ENCODE peak calls at places on chromosome 1, in four cellular contexts. D, K, U and Y are unnamed samples.

GRCh38 chr1:115283681-115284146 is 54.3 kb downstream of the NGF start:
- DNase-seq in D (no peak), K (no peak), U (no peak), Y (no peak)

GRCh38 chr1:50419907-50420248 is 3.4 kb downstream of the DMRTA2 start:
- DNase-seq in D (no peak), K (no peak), U (no peak), Y (peak)

GRCh38 chr1:96979287-96979686 is 257.7 kb downstream of the PTBP2 start:
- DNase-seq in D (no peak), K (no peak), U (no peak), Y (no peak)

GRCh38 chr1:27637052-27637451 is 2.1 kb upstream of the FGR start:
- DNase-seq in D (no peak), K (no peak), U (no peak), Y (no peak)

GRCh38 chr1:235917267-235917811 is 50.6 kb upstream of the LYST start:
- DNase-seq in D (no peak), K (no peak), U (peak), Y (no peak)

GRCh38 chr1:199057284-199057683 is 418.4 kb downstream of the PTPRC start:
- DNase-seq in D (no peak), K (no peak), U (no peak), Y (no peak)

GRCh38 chr1:34479731-34480130 is 275.1 kb upstream of the GJB5 start:
- DNase-seq in D (no peak), K (no peak), U (no peak), Y (no peak)

GRCh38 chr1:51192213-51192843 is 43.7 kb upstream of the RNF11 start:
- DNase-seq in D (peak), K (peak), U (peak), Y (peak)

GRCh38 chr1:223707270-223708000 is 4.9 kb upstream of the CAPN2 start:
- DNase-seq in D (no peak), K (peak), U (peak), Y (peak)

GRCh38 chr1:94296018-94296417 is 58.6 kb upstream of the ARHGAP29 start:
- DNase-seq in D (no peak), K (no peak), U (no peak), Y (no peak)

GRCh38 chr1:223756002-223756775 is 43.9 kb downstream of the CAPN2 start:
- DNase-seq in D (no peak), K (no peak), U (no peak), Y (no peak)

GRCh38 chr1:151547119-151547899 is 7.2 kb downstream of the TUFT1 start:
- DNase-seq in D (peak), K (peak), U (peak), Y (no peak)

GRCh38 chr1:40032240-40032891 is 8.2 kb upstream of the CAP1 start:
- DNase-seq in D (no peak), K (peak), U (peak), Y (peak)

GRCh38 chr1:219298581-219299148 is 125.0 kb downstream of the LYPLAL1 start:
- DNase-seq in D (no peak), K (no peak), U (no peak), Y (no peak)

GRCh38 chr1:222931018-222931417 is 116.2 kb downstream of the DISP1 start:
- DNase-seq in D (no peak), K (no peak), U (no peak), Y (no peak)

GRCh38 chr1:36731226-36732037 is 248.7 kb upstream of the CSF3R start:
- DNase-seq in D (no peak), K (no peak), U (no peak), Y (peak)

GRCh38 chr1:51535006-51535592 is 16.0 kb upstream of the EPS15 start:
- DNase-seq in D (peak), K (peak), U (peak), Y (peak)

GRCh38 chr1:197814306-197814705 is 39.0 kb upstream of the DENND1B start:
- DNase-seq in D (no peak), K (no peak), U (no peak), Y (no peak)

GRCh38 chr1:10973552-10973951 is 38.9 kb upstream of the TARDBP start:
- DNase-seq in D (peak), K (no peak), U (no peak), Y (no peak)

GRCh38 chr1:30966690-30967369 is 58.3 kb upstream of the SDC3 start:
- DNase-seq in D (no peak), K (peak), U (no peak), Y (peak)

GRCh38 chr1:12615916-12616708 is 1.9 kb downstream of the DHRS3 start:
- DNase-seq in D (peak), K (peak), U (no peak), Y (peak)

GRCh38 chr1:64986903-64987871 is 20.8 kb upstream of the JAK1 start:
- DNase-seq in D (no peak), K (peak), U (no peak), Y (no peak)

GRCh38 chr1:11898086-11898785 is 28.0 kb downstream of the KIAA2013 start:
- DNase-seq in D (no peak), K (no peak), U (no peak), Y (no peak)

GRCh38 chr1:224761245-224761644 is 145.1 kb downstream of the CNIH3 start:
- DNase-seq in D (no peak), K (no peak), U (no peak), Y (no peak)

GRCh38 chr1:161792740-161793139 is 26.6 kb downstream of the ATF6 start:
- DNase-seq in D (no peak), K (peak), U (peak), Y (peak)

GRCh38 chr1:81466970-81467369 is 333.8 kb upstream of the ADGRL2 start:
- DNase-seq in D (no peak), K (no peak), U (no peak), Y (no peak)

GRCh38 chr1:181647314-181648035 is 164.2 kb downstream of the CACNA1E start:
- DNase-seq in D (no peak), K (no peak), U (no peak), Y (no peak)

GRCh38 chr1:17170571-17170970 is 34.4 kb upstream of the PADI1 start:
- DNase-seq in D (no peak), K (no peak), U (no peak), Y (no peak)

GRCh38 chr1:117481410-117481809 is 114.2 kb downstream of the MAN1A2 start:
- DNase-seq in D (no peak), K (no peak), U (no peak), Y (no peak)

GRCh38 chr1:27521336-27522147 is 31.6 kb upstream of the WASF2 start:
- DNase-seq in D (no peak), K (no peak), U (no peak), Y (no peak)

GRCh38 chr1:58824753-58825389 is 41.0 kb upstream of the JUN start:
- DNase-seq in D (no peak), K (no peak), U (no peak), Y (no peak)

GRCh38 chr1:224736619-224737352 is 120.7 kb downstream of the CNIH3 start:
- DNase-seq in D (no peak), K (peak), U (no peak), Y (peak)

GRCh38 chr1:230858918-230859819 is 9.2 kb downstream of the C1orf198 start:
- DNase-seq in D (no peak), K (no peak), U (no peak), Y (no peak)

GRCh38 chr1:230861489-230861888 is 6.8 kb downstream of the C1orf198 start:
- DNase-seq in D (no peak), K (no peak), U (no peak), Y (peak)

GRCh38 chr1:230861970-230862595 is 6.2 kb downstream of the C1orf198 start:
- DNase-seq in D (no peak), K (no peak), U (no peak), Y (no peak)

GRCh38 chr1:230858236-230858820 is 10.0 kb downstream of the C1orf198 start:
- DNase-seq in D (no peak), K (no peak), U (no peak), Y (no peak)

DNA sequence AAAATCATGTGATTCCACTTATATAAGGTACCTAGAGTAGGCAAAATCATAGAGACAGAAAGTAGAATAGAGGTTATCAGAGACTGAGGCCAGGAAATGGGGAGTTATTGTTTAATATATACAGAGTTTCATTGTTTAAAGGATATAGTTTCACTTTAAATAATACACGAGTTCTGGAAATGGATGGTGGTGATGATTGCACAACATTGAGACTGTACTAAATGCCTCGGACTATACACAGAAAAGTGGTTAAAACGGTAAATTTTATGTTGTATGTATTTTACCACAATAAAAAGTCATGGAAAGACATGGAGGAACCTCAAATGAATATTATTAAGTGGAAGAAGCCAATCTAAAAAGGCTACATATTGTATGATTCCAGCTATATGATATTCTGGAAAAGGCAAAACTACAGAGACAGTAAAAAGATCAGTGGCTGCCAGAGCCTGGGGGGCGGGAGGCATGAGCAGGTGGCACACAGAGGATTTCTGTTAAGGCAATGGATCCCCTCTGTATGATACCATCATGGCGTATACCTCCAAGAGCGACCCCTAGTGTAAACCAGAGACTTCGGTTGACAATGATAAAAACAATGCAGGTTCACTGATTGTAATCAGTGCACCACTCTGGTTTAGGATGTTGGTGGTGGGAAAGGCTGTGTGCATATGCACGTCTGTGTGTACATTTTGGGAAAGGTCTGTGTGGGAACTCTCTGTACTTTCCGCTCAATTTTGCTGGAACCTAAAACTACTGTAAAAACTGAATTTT is 7.5 kb downstream of the C1orf198 start:
- DNase-seq in D (no peak), K (no peak), U (no peak), Y (peak)
- TF ChIP-seq FOSL1 in D (no peak), K (no peak), U (no peak), Y (no peak)

DNA sequence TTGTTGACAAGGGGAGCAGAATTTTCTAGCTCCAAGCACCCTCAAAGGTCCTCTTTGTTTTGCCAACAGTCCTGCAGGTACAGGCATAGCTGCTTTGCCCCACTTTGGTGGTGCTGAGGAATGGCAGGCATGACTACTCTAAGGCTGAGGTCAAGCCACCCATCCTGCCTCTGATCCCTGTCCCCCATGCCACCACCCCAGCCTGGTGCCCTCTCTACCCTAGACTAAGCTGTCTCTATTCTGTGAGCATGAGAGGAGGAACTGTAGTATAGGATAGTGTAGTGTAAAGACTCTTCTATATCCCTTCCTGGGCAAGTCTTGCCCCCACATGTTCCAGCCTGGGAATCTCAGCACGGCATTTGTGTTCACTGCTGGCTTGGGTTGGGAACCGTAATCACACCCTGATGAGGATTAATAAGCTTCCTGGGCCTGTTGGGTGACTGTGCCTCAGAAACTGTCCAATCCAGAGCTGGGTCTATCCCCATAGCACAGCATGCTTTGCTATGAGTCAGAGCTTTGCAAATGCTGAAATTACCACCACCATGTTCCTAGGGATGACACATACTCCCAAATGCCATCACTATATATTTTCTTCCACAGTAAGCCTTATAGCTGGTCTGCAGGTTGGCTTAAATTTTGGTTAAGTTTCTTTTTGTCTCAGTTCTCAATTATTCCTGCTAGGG is 105.7 kb upstream of the PPP2R5A start:
- DNase-seq in D (no peak), K (no peak), U (peak), Y (peak)
- TF ChIP-seq FOSL1 in D (no peak), K (no peak), U (peak), Y (peak)

DNA sequence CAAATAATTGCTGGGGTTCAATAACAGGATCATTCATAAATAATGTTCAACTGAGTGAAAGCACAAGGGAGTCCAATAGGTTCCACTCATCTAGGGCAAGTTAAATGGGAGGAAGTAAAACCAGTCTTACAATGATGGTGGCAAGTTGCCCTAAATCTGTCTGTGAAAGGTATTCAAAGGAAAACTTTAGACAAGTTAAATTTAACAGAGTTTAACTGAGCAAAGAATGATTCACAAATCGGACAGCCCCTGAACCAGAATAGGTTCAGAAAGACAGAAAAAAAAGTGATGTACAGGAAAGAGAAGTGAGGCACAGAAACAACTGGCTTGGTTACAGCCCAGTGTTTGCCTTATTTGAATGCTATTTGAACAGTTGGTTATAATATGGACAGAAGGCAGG is 183.5 kb upstream of the ADGRL4 start:
- DNase-seq in D (no peak), K (no peak), U (no peak), Y (no peak)
- TF ChIP-seq FOSL1 in D (no peak), K (no peak), U (no peak), Y (no peak)

GRCh38 chr1:88609051-88609450 is 75.0 kb upstream of the PKN2 start:
- DNase-seq in D (no peak), K (no peak), U (no peak), Y (no peak)

GRCh38 chr1:88608139-88608943 is 75.7 kb upstream of the PKN2 start:
- DNase-seq in D (no peak), K (peak), U (peak), Y (peak)

GRCh38 chr1:88612783-88613182 is 71.3 kb upstream of the PKN2 start:
- DNase-seq in D (no peak), K (no peak), U (peak), Y (no peak)

GRCh38 chr1:88612299-88612698 is 71.8 kb upstream of the PKN2 start:
- DNase-seq in D (no peak), K (no peak), U (no peak), Y (no peak)

DNA sequence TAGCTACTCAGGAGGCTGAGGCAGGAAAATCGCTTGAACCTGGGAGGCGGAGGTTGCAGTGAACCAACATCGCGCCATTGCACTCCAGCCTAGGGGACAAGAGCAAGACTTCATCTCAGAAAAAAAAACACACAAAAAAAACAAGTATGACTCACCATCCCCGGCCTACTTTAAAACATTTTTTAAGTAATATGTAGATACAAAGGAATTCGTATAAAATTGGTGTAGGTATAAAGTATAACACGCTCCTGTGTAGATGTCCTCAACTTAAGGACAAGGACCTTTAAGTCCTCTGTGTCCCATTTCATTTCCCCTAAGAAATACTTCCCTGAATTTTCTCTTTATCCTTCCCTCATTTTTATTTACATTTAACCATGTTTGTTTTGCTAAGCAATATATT is 73.4 kb upstream of the PKN2 start:
- DNase-seq in D (no peak), K (no peak), U (no peak), Y (no peak)
- TF ChIP-seq FOSL1 in D (no peak), K (no peak), U (no peak), Y (no peak)

GRCh38 chr1:67893126-67893495 is 59.8 kb upstream of the GNG12 start:
- DNase-seq in D (no peak), K (no peak), U (no peak), Y (no peak)
- TF ChIP-seq FOSL1 in D (no peak), K (no peak), U (no peak), Y (no peak)